ENCODE peak calls at places on chromosomes 4 and X, in six cellular contexts. A is Right ventricle myocardium superior, R is IMR-90, Q is GM03348, L is fibroblast of the aortic adventitia, E is NCI-H2081 treated with DMSO at 0.1 percent for 48 hours. T is an unnamed sample.

GRCh38 chr4:174209296-174209695 is 74.2 kb downstream of the FBXO8 start:
- DNase-seq in A (no peak), R (peak; percentile 1), Q (no peak), L (peak; percentile 75), E (no peak), T (no peak)

GRCh38 chrX:119784747-119785446 is 6.5 kb downstream of the RPL39 start:
- DNase-seq in A (peak; percentile 47), R (peak; percentile 23), Q (peak; percentile 47), L (peak; percentile 22), E (no peak), T (no peak)

GRCh38 chr4:176818531-176818930 is 25.8 kb upstream of the VEGFC start:
- DNase-seq in A (no peak), R (peak; percentile 22), Q (peak; percentile 43), L (peak; percentile 62), E (no peak), T (no peak)

GRCh38 chr4:136864580-136865185 is 667.6 kb downstream of the PCDH18 start:
- DNase-seq in A (no peak), R (peak; percentile 81), Q (peak; percentile 67), L (peak; percentile 89), E (no peak), T (peak; percentile 62)

GRCh38 chr4:48680848-48681568 is 99.1 kb downstream of the FRYL start:
- DNase-seq in A (no peak), R (no peak), Q (no peak), L (no peak), E (no peak), T (no peak)

GRCh38 chr4:133483600-133484246 is 334.6 kb downstream of the PCDH10 start:
- DNase-seq in A (no peak), R (peak; percentile 33), Q (no peak), L (peak; percentile 32), E (no peak), T (peak; percentile 14)

GRCh38 chr4:93359609-93360008 is 468.9 kb upstream of the ATOH1 start:
- DNase-seq in A (no peak), R (no peak), Q (no peak), L (no peak), E (no peak), T (no peak)

GRCh38 chr4:20203508-20203907 is 48.2 kb upstream of the SLIT2 start:
- DNase-seq in A (no peak), R (peak; percentile 92), Q (peak; percentile 72), L (peak; percentile 85), E (no peak), T (peak; percentile 1)

GRCh38 chr4:172986114-172986513 is 182.5 kb upstream of the GALNT7 start:
- DNase-seq in A (no peak), R (no peak), Q (no peak), L (no peak), E (no peak), T (no peak)

GRCh38 chrX:114582264-114582632 is 1.6 kb upstream of the HTR2C start:
- DNase-seq in A (no peak), R (no peak), Q (no peak), L (no peak), E (no peak), T (no peak)

GRCh38 chr4:186624951-186625350 is 69.6 kb upstream of the MTNR1A start:
- DNase-seq in A (no peak), R (peak; percentile 87), Q (peak; percentile 66), L (peak; percentile 70), E (no peak), T (no peak)

GRCh38 chrX:54978448-54978847 is 15.5 kb downstream of the PFKFB1 start:
- DNase-seq in A (no peak), R (peak; percentile 1), Q (no peak), L (no peak), E (no peak), T (no peak)

GRCh38 chr4:25531272-25531671 is 124.4 kb upstream of the SLC34A2 start:
- DNase-seq in A (no peak), R (no peak), Q (no peak), L (no peak), E (no peak), T (no peak)

GRCh38 chr4:131093303-131093702 is 1997.4 kb downstream of the C4orf33 start:
- DNase-seq in A (no peak), R (no peak), Q (no peak), L (no peak), E (no peak), T (no peak)

GRCh38 chrX:44104699-44105098 is 131.5 kb upstream of the NDP start:
- DNase-seq in A (no peak), R (no peak), Q (no peak), L (no peak), E (no peak), T (no peak)

GRCh38 chr4:86356831-86357230 is 3.0 kb downstream of the MAPK10 start:
- DNase-seq in A (no peak), R (no peak), Q (no peak), L (no peak), E (no peak), T (no peak)

GRCh38 chr4:143402776-143403550 is 66.3 kb downstream of the GAB1 start:
- DNase-seq in A (no peak), R (no peak), Q (no peak), L (no peak), E (no peak), T (peak; percentile 68)

GRCh38 chrX:84046403-84046984 is 141.5 kb downstream of the RPS6KA6 start:
- DNase-seq in A (no peak), R (peak; percentile 38), Q (peak; percentile 20), L (peak; percentile 19), E (peak; percentile 5), T (peak; percentile 0)

GRCh38 chrX:65667503-65668355 is at the start of gene MSN:
- DNase-seq in A (peak; percentile 89), R (peak; percentile 35), Q (peak; percentile 86), L (peak; percentile 31), E (peak; percentile 13), T (peak; percentile 57)

GRCh38 chrX:137432609-137433008 is 133.3 kb upstream of the ZIC3 start:
- DNase-seq in A (no peak), R (no peak), Q (no peak), L (no peak), E (no peak), T (no peak)

GRCh38 chr4:170400346-170400745 is 310.6 kb upstream of the AADAT start:
- DNase-seq in A (no peak), R (no peak), Q (no peak), L (no peak), E (no peak), T (no peak)

GRCh38 chrX:143754183-143754582 is 33.6 kb upstream of the SPANXN2 start:
- DNase-seq in A (no peak), R (no peak), Q (no peak), L (no peak), E (no peak), T (no peak)

GRCh38 chr4:149176019-149176418 is 639.6 kb downstream of the IQCM start:
- DNase-seq in A (no peak), R (no peak), Q (no peak), L (no peak), E (no peak), T (no peak)

GRCh38 chr4:3862640-3863420 is 96.6 kb downstream of the ADRA2C start:
- DNase-seq in A (peak; percentile 56), R (no peak), Q (no peak), L (no peak), E (no peak), T (no peak)

GRCh38 chr4:55125087-55125721 is at the start of gene KDR:
- DNase-seq in A (peak; percentile 72), R (no peak), Q (peak; percentile 66), L (peak; percentile 37), E (no peak), T (no peak)

GRCh38 chrX:12013220-12013619 is 125.1 kb upstream of the FRMPD4 start:
- DNase-seq in A (no peak), R (peak; percentile 70), Q (peak; percentile 7), L (peak; percentile 46), E (no peak), T (no peak)

T was measured in NCI-H446.